ENCODE peak calls at places on chromosome 2, in seven cellular contexts. One of them, this sample, is unnamed.

GRCh38 chr2:21772624-21773023 is 648.9 kb downstream of the TDRD15 start:
- DNase-seq in fibroblast of the aortic adventitia: no peak
- DNase-seq in heart right ventricle: no peak
- DNase-seq in Peyer's patch: no peak
- DNase-seq in kidney epithelial cell: no peak
- DNase-seq in left lung: no peak
- DNase-seq in PC-9: no peak
- DNase-seq in this sample: peak; percentile 3

GRCh38 chr2:74498500-74499268 is 719 bp downstream of the LBX2 start:
- DNase-seq in PC-9: peak; percentile 58
- DNase-seq in kidney epithelial cell: no peak
- DNase-seq in left lung: no peak
- DNase-seq in fibroblast of the aortic adventitia: no peak
- DNase-seq in heart right ventricle: no peak
- DNase-seq in Peyer's patch: peak; percentile 70
- DNase-seq in this sample: no peak

GRCh38 chr2:47203996-47204395 is 48.9 kb upstream of the STPG4 start:
- DNase-seq in left lung: no peak
- DNase-seq in Peyer's patch: no peak
- DNase-seq in heart right ventricle: no peak
- DNase-seq in kidney epithelial cell: no peak
- DNase-seq in PC-9: no peak
- DNase-seq in fibroblast of the aortic adventitia: no peak
- DNase-seq in this sample: no peak

GRCh38 chr2:72965016-72965415 is 47.7 kb downstream of the EMX1 start:
- DNase-seq in heart right ventricle: no peak
- DNase-seq in Peyer's patch: peak; percentile 11
- DNase-seq in kidney epithelial cell: no peak
- DNase-seq in PC-9: no peak
- DNase-seq in fibroblast of the aortic adventitia: no peak
- DNase-seq in left lung: no peak
- DNase-seq in this sample: no peak

GRCh38 chr2:173062806-173063205 is 12.8 kb upstream of the MAP3K20 start:
- DNase-seq in left lung: no peak
- DNase-seq in Peyer's patch: no peak
- DNase-seq in fibroblast of the aortic adventitia: peak; percentile 68
- DNase-seq in kidney epithelial cell: no peak
- DNase-seq in heart right ventricle: no peak
- DNase-seq in PC-9: no peak
- DNase-seq in this sample: no peak

GRCh38 chr2:168220971-168221819 is 26.2 kb downstream of the STK39 start:
- DNase-seq in kidney epithelial cell: peak; percentile 86
- DNase-seq in PC-9: no peak
- DNase-seq in Peyer's patch: no peak
- DNase-seq in fibroblast of the aortic adventitia: no peak
- DNase-seq in heart right ventricle: no peak
- DNase-seq in left lung: no peak
- DNase-seq in this sample: no peak

GRCh38 chr2:121650554-121650930 is 1.3 kb upstream of the CLASP1 start:
- DNase-seq in fibroblast of the aortic adventitia: no peak
- DNase-seq in kidney epithelial cell: no peak
- DNase-seq in PC-9: no peak
- DNase-seq in heart right ventricle: no peak
- DNase-seq in Peyer's patch: no peak
- DNase-seq in left lung: no peak
- DNase-seq in this sample: no peak

GRCh38 chr2:26570083-26570430 is 71.1 kb downstream of the CIB4 start:
- DNase-seq in heart right ventricle: no peak
- DNase-seq in left lung: peak; percentile 9
- DNase-seq in fibroblast of the aortic adventitia: no peak
- DNase-seq in kidney epithelial cell: no peak
- DNase-seq in PC-9: no peak
- DNase-seq in Peyer's patch: no peak
- DNase-seq in this sample: no peak

GRCh38 chr2:237299897-237300296 is 114.1 kb downstream of the COL6A3 start:
- DNase-seq in left lung: no peak
- DNase-seq in heart right ventricle: no peak
- DNase-seq in PC-9: peak; percentile 84
- DNase-seq in fibroblast of the aortic adventitia: peak; percentile 97
- DNase-seq in kidney epithelial cell: peak; percentile 98
- DNase-seq in Peyer's patch: no peak
- DNase-seq in this sample: peak; percentile 95

GRCh38 chr2:156399950-156400703 is 36.1 kb upstream of the GPD2 start:
- DNase-seq in PC-9: peak; percentile 71
- DNase-seq in fibroblast of the aortic adventitia: peak; percentile 85
- DNase-seq in kidney epithelial cell: no peak
- DNase-seq in Peyer's patch: peak; percentile 85
- DNase-seq in heart right ventricle: peak; percentile 83
- DNase-seq in left lung: peak; percentile 76
- DNase-seq in this sample: peak; percentile 64

GRCh38 chr2:96531872-96532505 is 4.6 kb upstream of the ARID5A start:
- DNase-seq in PC-9: peak; percentile 99
- DNase-seq in left lung: peak; percentile 94
- DNase-seq in kidney epithelial cell: peak; percentile 98
- DNase-seq in heart right ventricle: peak; percentile 82
- DNase-seq in Peyer's patch: peak; percentile 79
- DNase-seq in fibroblast of the aortic adventitia: peak; percentile 100
- DNase-seq in this sample: peak; percentile 98

GRCh38 chr2:204357175-204357695 is 188.0 kb upstream of the PARD3B start:
- DNase-seq in fibroblast of the aortic adventitia: no peak
- DNase-seq in kidney epithelial cell: peak; percentile 14
- DNase-seq in left lung: no peak
- DNase-seq in heart right ventricle: no peak
- DNase-seq in PC-9: no peak
- DNase-seq in Peyer's patch: no peak
- DNase-seq in this sample: no peak

GRCh38 chr2:71482055-71482454 is 28.7 kb downstream of the DYSF start:
- DNase-seq in kidney epithelial cell: no peak
- DNase-seq in fibroblast of the aortic adventitia: no peak
- DNase-seq in left lung: no peak
- DNase-seq in heart right ventricle: no peak
- DNase-seq in Peyer's patch: no peak
- DNase-seq in PC-9: peak; percentile 25
- DNase-seq in this sample: no peak

GRCh38 chr2:73105511-73105971 is 7.2 kb downstream of the RAB11FIP5 start:
- DNase-seq in PC-9: no peak
- DNase-seq in fibroblast of the aortic adventitia: no peak
- DNase-seq in left lung: no peak
- DNase-seq in Peyer's patch: no peak
- DNase-seq in heart right ventricle: no peak
- DNase-seq in kidney epithelial cell: no peak
- DNase-seq in this sample: no peak

GRCh38 chr2:73917696-73918207 is 8.9 kb upstream of the DGUOK start:
- DNase-seq in fibroblast of the aortic adventitia: no peak
- DNase-seq in PC-9: no peak
- DNase-seq in kidney epithelial cell: no peak
- DNase-seq in heart right ventricle: no peak
- DNase-seq in left lung: no peak
- DNase-seq in Peyer's patch: no peak
- DNase-seq in this sample: no peak

GRCh38 chr2:28338754-28339325 is 53.8 kb upstream of the FOSL2 start:
- DNase-seq in kidney epithelial cell: no peak
- DNase-seq in PC-9: peak; percentile 58
- DNase-seq in fibroblast of the aortic adventitia: no peak
- DNase-seq in left lung: no peak
- DNase-seq in heart right ventricle: no peak
- DNase-seq in Peyer's patch: peak; percentile 35
- DNase-seq in this sample: no peak

GRCh38 chr2:6073260-6074141 is 381.3 kb downstream of the SOX11 start:
- DNase-seq in fibroblast of the aortic adventitia: no peak
- DNase-seq in left lung: no peak
- DNase-seq in Peyer's patch: no peak
- DNase-seq in PC-9: no peak
- DNase-seq in kidney epithelial cell: peak; percentile 38
- DNase-seq in heart right ventricle: no peak
- DNase-seq in this sample: no peak

GRCh38 chr2:14677039-14677438 is 44.5 kb downstream of the LRATD1 start:
- DNase-seq in kidney epithelial cell: no peak
- DNase-seq in heart right ventricle: no peak
- DNase-seq in left lung: no peak
- DNase-seq in Peyer's patch: no peak
- DNase-seq in PC-9: no peak
- DNase-seq in fibroblast of the aortic adventitia: no peak
- DNase-seq in this sample: no peak

GRCh38 chr2:236998758-236999157 is 86.9 kb upstream of the COPS8 start:
- DNase-seq in PC-9: no peak
- DNase-seq in kidney epithelial cell: no peak
- DNase-seq in Peyer's patch: no peak
- DNase-seq in fibroblast of the aortic adventitia: no peak
- DNase-seq in heart right ventricle: no peak
- DNase-seq in left lung: no peak
- DNase-seq in this sample: no peak

DNA sequence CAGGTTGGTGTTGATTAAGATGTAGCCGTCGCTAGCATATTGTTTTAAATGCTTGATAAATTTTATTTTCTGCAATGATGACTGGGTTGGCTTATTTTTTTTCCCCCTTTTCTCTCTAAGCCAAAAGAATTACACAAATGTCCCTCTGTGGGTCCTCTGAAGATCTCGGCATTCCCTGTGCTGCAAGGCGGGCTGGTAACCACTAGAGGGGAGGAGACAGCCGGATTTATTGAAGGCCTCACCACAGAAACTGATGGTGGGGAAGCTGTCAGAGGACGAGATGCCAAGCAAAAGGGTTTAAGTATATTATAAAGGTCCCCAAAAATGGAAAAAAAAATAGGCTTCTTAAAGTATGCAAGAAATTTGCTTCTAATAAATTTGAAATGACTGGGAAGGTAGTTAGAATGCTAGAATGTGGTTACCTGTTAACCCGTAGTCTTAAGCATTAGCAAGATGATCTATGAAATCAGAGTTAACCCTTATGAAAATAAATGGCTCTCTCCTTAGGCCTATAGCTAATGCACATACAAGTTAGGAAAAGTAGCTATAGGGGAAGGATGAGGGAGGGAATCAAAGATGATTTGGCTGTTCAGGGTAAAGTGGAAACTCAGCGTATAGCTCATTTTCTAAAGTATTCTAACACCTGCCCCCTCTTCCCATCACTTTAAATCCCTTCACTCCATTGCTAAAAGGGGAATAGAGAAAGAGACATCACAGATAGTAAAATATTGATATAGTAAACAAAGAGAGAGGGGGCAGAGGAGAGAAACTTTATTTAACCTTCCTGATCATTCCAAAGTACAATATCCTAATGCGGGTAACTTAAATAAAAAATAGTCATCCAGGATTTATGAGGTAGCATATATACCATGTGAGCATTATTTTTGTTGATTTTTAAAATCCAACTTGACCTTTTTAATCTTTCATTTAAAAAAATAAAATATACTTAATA is 894.5 kb upstream of the POU3F3 start:
- DNase-seq in fibroblast of the aortic adventitia: no peak
- DNase-seq in kidney epithelial cell: no peak
- DNase-seq in left lung: no peak
- DNase-seq in PC-9: no peak
- DNase-seq in Peyer's patch: no peak
- DNase-seq in heart right ventricle: no peak
- DNase-seq in this sample: no peak
- TF ChIP-seq CTCF in fibroblast of the aortic adventitia: no peak
- TF ChIP-seq CTCF in kidney epithelial cell: peak; percentile 90
- TF ChIP-seq CTCF in left lung: no peak
- TF ChIP-seq CTCF in PC-9: peak; percentile 64
- TF ChIP-seq CTCF in Peyer's patch: no peak
- TF ChIP-seq CTCF in heart right ventricle: peak; percentile 51
- TF ChIP-seq CTCF in this sample: peak; percentile 34

GRCh38 chr2:56334622-56335021 is 150.8 kb downstream of the CCDC85A start:
- DNase-seq in heart right ventricle: no peak
- DNase-seq in Peyer's patch: no peak
- DNase-seq in left lung: no peak
- DNase-seq in kidney epithelial cell: no peak
- DNase-seq in fibroblast of the aortic adventitia: peak; percentile 47
- DNase-seq in PC-9: no peak
- DNase-seq in this sample: no peak

GRCh38 chr2:56338232-56338631 is 154.4 kb downstream of the CCDC85A start:
- DNase-seq in heart right ventricle: no peak
- DNase-seq in Peyer's patch: no peak
- DNase-seq in PC-9: no peak
- DNase-seq in kidney epithelial cell: no peak
- DNase-seq in left lung: no peak
- DNase-seq in fibroblast of the aortic adventitia: no peak
- DNase-seq in this sample: no peak

GRCh38 chr2:56331810-56332209 is 148.0 kb downstream of the CCDC85A start:
- DNase-seq in PC-9: no peak
- DNase-seq in fibroblast of the aortic adventitia: no peak
- DNase-seq in Peyer's patch: no peak
- DNase-seq in left lung: no peak
- DNase-seq in kidney epithelial cell: no peak
- DNase-seq in heart right ventricle: no peak
- DNase-seq in this sample: no peak

GRCh38 chr2:56337342-56337741 is 153.6 kb downstream of the CCDC85A start:
- DNase-seq in fibroblast of the aortic adventitia: no peak
- DNase-seq in kidney epithelial cell: no peak
- DNase-seq in left lung: no peak
- DNase-seq in Peyer's patch: no peak
- DNase-seq in PC-9: no peak
- DNase-seq in heart right ventricle: no peak
- DNase-seq in this sample: no peak

DNA sequence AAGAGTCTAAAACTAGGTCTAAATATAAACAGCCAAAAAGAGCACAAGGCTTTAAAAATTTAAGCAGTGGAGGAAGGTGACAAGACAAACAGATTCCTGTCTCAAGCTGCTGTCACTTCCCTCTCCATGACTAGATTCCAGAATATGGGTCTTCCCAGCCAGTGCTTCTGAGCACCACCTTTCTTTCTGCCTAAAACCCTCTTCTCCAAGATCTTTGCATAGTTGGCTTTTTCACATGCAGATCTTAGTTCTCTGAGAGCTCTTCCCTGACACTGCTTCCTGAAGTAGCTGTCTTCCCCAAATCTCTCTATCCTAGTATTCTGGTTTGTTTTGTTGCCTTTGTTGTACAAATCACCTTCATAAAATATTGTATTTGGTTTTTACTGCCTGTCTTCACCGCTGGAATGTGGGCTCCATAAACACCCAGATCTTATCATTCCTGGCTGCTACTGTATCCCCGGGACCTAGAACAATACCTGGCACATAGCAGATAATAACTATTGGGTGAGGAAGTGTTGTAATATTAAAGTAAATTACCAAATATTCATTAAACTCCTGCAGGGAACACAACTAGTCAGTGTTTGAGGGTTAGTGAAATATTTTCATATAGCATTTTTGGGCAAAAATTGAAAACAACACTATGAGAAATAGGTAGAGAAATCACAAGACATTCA is 150.2 kb downstream of the CCDC85A start:
- DNase-seq in heart right ventricle: no peak
- DNase-seq in left lung: no peak
- DNase-seq in kidney epithelial cell: no peak
- DNase-seq in Peyer's patch: no peak
- DNase-seq in fibroblast of the aortic adventitia: no peak
- DNase-seq in PC-9: no peak
- DNase-seq in this sample: no peak
- TF ChIP-seq CTCF in heart right ventricle: no peak
- TF ChIP-seq CTCF in left lung: no peak
- TF ChIP-seq CTCF in kidney epithelial cell: no peak
- TF ChIP-seq CTCF in Peyer's patch: no peak
- TF ChIP-seq CTCF in fibroblast of the aortic adventitia: no peak
- TF ChIP-seq CTCF in PC-9: no peak
- TF ChIP-seq CTCF in this sample: no peak

GRCh38 chr2:60136913-60137312 is 416.5 kb downstream of the BCL11A start:
- DNase-seq in Peyer's patch: no peak
- DNase-seq in left lung: no peak
- DNase-seq in heart right ventricle: no peak
- DNase-seq in fibroblast of the aortic adventitia: no peak
- DNase-seq in kidney epithelial cell: no peak
- DNase-seq in PC-9: no peak
- DNase-seq in this sample: no peak
- TF ChIP-seq CTCF in Peyer's patch: no peak
- TF ChIP-seq CTCF in left lung: no peak
- TF ChIP-seq CTCF in heart right ventricle: no peak
- TF ChIP-seq CTCF in fibroblast of the aortic adventitia: no peak
- TF ChIP-seq CTCF in kidney epithelial cell: no peak
- TF ChIP-seq CTCF in PC-9: no peak
- TF ChIP-seq CTCF in this sample: no peak

GRCh38 chr2:55620123-55620779 is 2.8 kb upstream of the PPP4R3B start:
- DNase-seq in Peyer's patch: no peak
- DNase-seq in heart right ventricle: no peak
- DNase-seq in left lung: no peak
- DNase-seq in PC-9: no peak
- DNase-seq in fibroblast of the aortic adventitia: no peak
- DNase-seq in kidney epithelial cell: no peak
- DNase-seq in this sample: no peak
- TF ChIP-seq CTCF in Peyer's patch: no peak
- TF ChIP-seq CTCF in heart right ventricle: peak; percentile 15
- TF ChIP-seq CTCF in left lung: no peak
- TF ChIP-seq CTCF in PC-9: peak; percentile 51
- TF ChIP-seq CTCF in fibroblast of the aortic adventitia: peak; percentile 40
- TF ChIP-seq CTCF in kidney epithelial cell: peak; percentile 30
- TF ChIP-seq CTCF in this sample: peak; percentile 72

This sample was measured in HFFc6.